ENCODE peak calls at places on chromosome 13, in ten cellular contexts. Z, J, H, W, T, P, Y, S, L and K are unnamed samples.
A peak's percentile ranks its signal among the peaks of the same experiment; 100 is the strongest.

GRCh38 chr13:49443327-49443688 is 556 bp downstream of the CAB39L start:
- DNase-seq in P (no peak), H (no peak), J (peak; percentile 19), Z (no peak), T (peak; percentile 49), L (peak; percentile 44), S (no peak), W (no peak), Y (no peak), K (no peak)

GRCh38 chr13:94660695-94661324 is 51.5 kb downstream of the SOX21 start:
- DNase-seq in Y (no peak), P (no peak), T (no peak), S (no peak), Z (no peak), W (no peak), L (peak; percentile 38), H (peak; percentile 27), J (no peak), K (no peak)

GRCh38 chr13:89902223-89902622 is 1445.3 kb upstream of the MIR17HG start:
- DNase-seq in J (no peak), T (no peak), W (no peak), Y (no peak), L (no peak), Z (no peak), S (no peak), H (no peak), P (no peak), K (no peak)

GRCh38 chr13:108326318-108326717 is 56.8 kb downstream of the TNFSF13B start:
- DNase-seq in W (peak; percentile 53), Y (no peak), J (no peak), S (no peak), L (no peak), P (no peak), Z (no peak), H (no peak), T (no peak), K (no peak)

GRCh38 chr13:108195146-108195545 is 20.2 kb downstream of the LIG4 start:
- DNase-seq in Z (no peak), Y (no peak), J (no peak), L (no peak), W (no peak), T (no peak), P (no peak), S (no peak), H (no peak), K (no peak)

GRCh38 chr13:27411393-27411792 is 13.0 kb upstream of the GTF3A start:
- DNase-seq in T (no peak), L (no peak), S (no peak), H (no peak), J (no peak), Z (no peak), P (no peak), Y (no peak), W (peak; percentile 68), K (no peak)

GRCh38 chr13:60329221-60329983 is 67.6 kb upstream of the TDRD3 start:
- DNase-seq in H (peak; percentile 43), J (no peak), L (peak; percentile 8), Z (no peak), P (peak; percentile 57), W (peak; percentile 84), T (peak; percentile 63), S (no peak), Y (no peak), K (no peak)

GRCh38 chr13:21639604-21640003 is 31.3 kb upstream of the FGF9 start:
- DNase-seq in P (no peak), W (no peak), T (no peak), H (no peak), L (no peak), J (no peak), S (no peak), Y (no peak), Z (no peak), K (no peak)

GRCh38 chr13:79901336-79901735 is 420.4 kb downstream of the NDFIP2 start:
- DNase-seq in J (no peak), L (no peak), W (peak; percentile 61), Z (no peak), Y (no peak), P (no peak), H (peak; percentile 1), S (no peak), T (no peak), K (no peak)

GRCh38 chr13:27171244-27171829 is at the start of gene USP12:
- DNase-seq in Z (no peak), T (no peak), Y (no peak), S (no peak), P (no peak), L (peak; percentile 68), J (peak; percentile 5), W (peak; percentile 64), H (no peak), K (no peak)